ENCODE peak calls at places on chromosomes 1 and 21, in six cellular contexts. E is heart left ventricle, M is HTR-8/SVneo, Z is SW480, R is OCI-LY7, I is NCI-H1436 treated with DMSO at 0.1 percent for 48 hours. N is an unnamed sample.

GRCh38 chr1:23593556-23594148 is 34.4 kb upstream of the ID3 start:
- DNase-seq in E (no peak), M (peak), Z (peak), R (peak), I (no peak), N (peak)

GRCh38 chr1:190353538-190354101 is 124.0 kb downstream of the BRINP3 start:
- DNase-seq in E (no peak), M (no peak), Z (no peak), R (no peak), I (no peak), N (no peak)

GRCh38 chr1:39104158-39105060 is 78.3 kb downstream of the NDUFS5 start:
- DNase-seq in E (no peak), M (no peak), Z (peak), R (no peak), I (no peak), N (no peak)

GRCh38 chr1:154182342-154183044 is 9.4 kb downstream of the TPM3 start:
- DNase-seq in E (peak), M (peak), Z (peak), R (peak), I (no peak), N (peak)

GRCh38 chr1:226510453-226510852 is 38.1 kb upstream of the STUM start:
- DNase-seq in E (no peak), M (no peak), Z (no peak), R (no peak), I (no peak), N (no peak)

GRCh38 chr21:38924954-38925353 is 119.2 kb downstream of the ETS2 start:
- DNase-seq in E (no peak), M (no peak), Z (no peak), R (no peak), I (no peak), N (no peak)

GRCh38 chr1:180117764-180118116 is 36.9 kb upstream of the QSOX1 start:
- DNase-seq in E (peak), M (peak), Z (peak), R (no peak), I (no peak), N (peak)

GRCh38 chr1:160168609-160169369 is 17.4 kb downstream of the ATP1A4 start:
- DNase-seq in E (no peak), M (no peak), Z (no peak), R (no peak), I (no peak), N (no peak)

GRCh38 chr1:116904791-116905320 is 4.9 kb upstream of the PTGFRN start:
- DNase-seq in E (no peak), M (no peak), Z (no peak), R (no peak), I (no peak), N (no peak)

GRCh38 chr1:89382479-89382878 is 18.6 kb downstream of the GBP6 start:
- DNase-seq in E (no peak), M (no peak), Z (no peak), R (no peak), I (no peak), N (no peak)